ENCODE peak calls at places on chromosomes 5 and 9, in six cellular contexts. U is progenitor cell of endocrine pancreas, S is right atrium auricular region, L is neural crest cell, I is GM12865, Y is A549. D is an unnamed sample.

GRCh38 chr9:33159058-33159759 is 7.9 kb downstream of the B4GALT1 start:
- DNase-seq in U (no peak), S (peak; percentile 84), L (no peak), I (peak; percentile 60), Y (no peak), D (no peak)

GRCh38 chr5:77231470-77232138 is 21.1 kb downstream of the PDE8B start:
- DNase-seq in U (no peak), S (no peak), L (no peak), I (no peak), Y (no peak), D (no peak)

GRCh38 chr9:84154320-84154719 is 173.7 kb downstream of the RMI1 start:
- DNase-seq in U (no peak), S (no peak), L (no peak), I (no peak), Y (no peak), D (no peak)

GRCh38 chr5:150544606-150545219 is 36.8 kb downstream of the NDST1 start:
- DNase-seq in U (peak; percentile 69), S (peak; percentile 66), L (peak; percentile 66), I (peak; percentile 84), Y (peak; percentile 96), D (no peak)

GRCh38 chr5:146173597-146173996 is 8.9 kb downstream of the LARS1 start:
- DNase-seq in U (no peak), S (no peak), L (no peak), I (peak; percentile 87), Y (no peak), D (no peak)

GRCh38 chr5:27377626-27378025 is 339.2 kb upstream of the CDH9 start:
- DNase-seq in U (no peak), S (no peak), L (no peak), I (no peak), Y (no peak), D (no peak)

GRCh38 chr9:93223241-93224180 is 39.6 kb downstream of the WNK2 start:
- DNase-seq in U (no peak), S (no peak), L (no peak), I (no peak), Y (peak; percentile 65), D (no peak)

GRCh38 chr9:131447148-131447547 is 53.3 kb downstream of the PRRC2B start:
- DNase-seq in U (no peak), S (no peak), L (no peak), I (no peak), Y (no peak), D (peak; percentile 36)

GRCh38 chr9:3520564-3520963 is 5.2 kb downstream of the RFX3 start:
- DNase-seq in U (no peak), S (no peak), L (no peak), I (no peak), Y (no peak), D (no peak)

GRCh38 chr9:89923961-89924504 is 319.2 kb downstream of the GADD45G start:
- DNase-seq in U (no peak), S (peak; percentile 55), L (no peak), I (no peak), Y (no peak), D (no peak)

GRCh38 chr5:55750063-55750462 is 12.2 kb downstream of the DDX4 start:
- DNase-seq in U (no peak), S (no peak), L (no peak), I (no peak), Y (no peak), D (no peak)

GRCh38 chr9:1619915-1620705 is 395.0 kb upstream of the SMARCA2 start:
- DNase-seq in U (no peak), S (no peak), L (no peak), I (peak; percentile 21), Y (no peak), D (no peak)

GRCh38 chr9:19441730-19442129 is 32.9 kb downstream of the ACER2 start:
- DNase-seq in U (no peak), S (no peak), L (no peak), I (peak; percentile 47), Y (no peak), D (no peak)

GRCh38 chr9:121684381-121685145 is 33.1 kb downstream of the DAB2IP start:
- DNase-seq in U (peak; percentile 38), S (no peak), L (peak; percentile 55), I (peak; percentile 26), Y (peak; percentile 60), D (peak; percentile 85)

DNA sequence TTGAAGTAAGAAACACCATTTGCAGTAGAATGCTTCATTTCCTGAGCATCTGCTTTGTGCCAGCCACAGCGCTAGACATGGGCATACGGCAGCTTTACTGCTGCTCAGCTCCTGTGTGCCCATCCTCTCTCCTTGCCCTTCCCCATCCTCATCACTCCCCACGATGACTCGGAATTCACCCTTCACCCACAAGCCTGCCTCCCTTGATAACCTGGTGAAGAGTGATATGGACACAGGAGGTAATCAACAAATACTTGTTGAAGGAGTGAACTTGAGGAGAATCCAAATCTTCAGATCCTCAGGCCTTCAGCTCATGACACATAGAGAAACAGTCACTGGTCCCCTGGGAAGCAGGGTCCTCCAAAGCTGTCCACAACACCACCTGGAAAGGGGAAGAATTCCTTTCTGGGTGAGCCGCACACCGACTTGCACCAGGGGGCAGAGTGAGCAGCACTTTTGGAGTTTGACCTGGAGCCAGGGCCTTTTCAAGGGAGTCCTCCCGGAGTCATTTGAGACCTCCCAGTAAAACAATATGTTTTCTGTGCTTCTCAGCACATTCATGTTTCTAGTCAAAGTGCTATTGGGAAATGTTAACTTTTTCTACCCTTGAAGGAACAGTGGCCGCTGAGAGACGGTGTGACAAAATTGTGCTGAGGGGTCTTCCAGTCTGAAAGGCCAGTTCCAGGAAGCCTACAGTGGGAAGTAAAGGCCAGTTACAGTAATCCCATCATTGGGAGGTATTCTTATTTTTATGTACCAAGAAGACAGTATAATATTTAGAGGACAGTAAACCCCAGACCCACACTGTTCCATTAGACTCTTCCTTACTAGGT is 332.3 kb downstream of the CWC27 start:
- DNase-seq in U (peak; percentile 35), S (peak; percentile 77), L (peak; percentile 20), I (peak; percentile 50), Y (peak; percentile 81), D (no peak)
- TF ChIP-seq CTCF in U (peak; percentile 70), S (peak; percentile 66), L (peak; percentile 61), I (peak; percentile 51), Y (peak; percentile 56), D (peak; percentile 83)

GRCh38 chr5:149151717-149152116 is 10.4 kb downstream of the ABLIM3 start:
- DNase-seq in U (no peak), S (no peak), L (no peak), I (no peak), Y (no peak), D (no peak)
- TF ChIP-seq CTCF in U (peak; percentile 38), S (peak; percentile 40), L (peak; percentile 46), I (no peak), Y (peak; percentile 20), D (peak; percentile 51)

GRCh38 chr5:159773062-159773924 is 143.0 kb upstream of the ADRA1B start:
- DNase-seq in U (peak; percentile 43), S (peak; percentile 90), L (peak; percentile 35), I (peak; percentile 58), Y (peak; percentile 67), D (no peak)
- TF ChIP-seq CTCF in U (peak; percentile 37), S (peak; percentile 58), L (no peak), I (no peak), Y (peak; percentile 73), D (peak; percentile 70)

DNA sequence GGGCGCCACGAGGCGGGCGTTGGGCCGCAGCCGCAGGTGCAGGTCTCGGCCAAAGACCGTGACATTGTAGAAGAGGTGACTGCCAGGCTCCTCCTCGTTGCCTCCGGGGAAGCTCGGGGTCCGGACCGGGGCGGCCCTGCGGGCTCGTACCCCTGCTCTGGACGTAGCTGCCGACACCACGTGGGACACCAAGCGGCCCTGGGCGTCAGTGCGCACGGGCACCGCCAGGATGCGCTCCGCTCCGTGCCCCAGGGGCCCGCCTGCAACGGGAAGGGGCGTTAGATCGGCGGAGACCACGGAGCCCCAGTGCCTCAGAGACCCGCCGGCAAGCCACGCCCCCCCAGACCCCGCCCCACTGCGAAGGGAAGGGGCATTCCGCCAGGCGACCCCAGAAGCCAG is 1.4 kb downstream of the ADAMTS2 start:
- DNase-seq in U (peak; percentile 64), S (no peak), L (peak; percentile 55), I (no peak), Y (peak; percentile 21), D (no peak)
- TF ChIP-seq CTCF in U (peak; percentile 56), S (peak; percentile 68), L (peak; percentile 65), I (no peak), Y (no peak), D (peak; percentile 79)

D was measured in chondrocyte.